ENCODE peak calls at places on chromosomes 7 and 10, in six cellular contexts. O is sigmoid colon, V is transverse colon, J is H1, A is suprapubic skin, C is HepG2. P is an unnamed sample.

GRCh38 chr7:103944230-103944900 is 45.1 kb downstream of the RELN start:
- DNase-seq in J (no peak), C (no peak), O (no peak), A (no peak), V (no peak), P (no peak)

GRCh38 chr10:91689731-91690168 is 56.9 kb upstream of the PPP1R3C start:
- DNase-seq in C (no peak), A (no peak), O (no peak), V (no peak), J (no peak), P (peak)

GRCh38 chr10:20175738-20176137 is 359.5 kb downstream of the PLXDC2 start:
- DNase-seq in J (no peak), O (no peak), A (no peak), C (no peak), V (no peak), P (no peak)

GRCh38 chr10:1366277-1366676 is 310.1 kb downstream of the WDR37 start:
- DNase-seq in C (no peak), J (peak), O (no peak), A (no peak), V (no peak), P (peak)

GRCh38 chr10:625751-626711 is 63.4 kb downstream of the DIP2C start:
- DNase-seq in A (no peak), O (no peak), C (no peak), J (no peak), V (no peak), P (no peak)

GRCh38 chr10:90007226-90007625 is 305.8 kb downstream of the KIF20B start:
- DNase-seq in A (no peak), O (no peak), J (no peak), V (no peak), C (no peak), P (no peak)

GRCh38 chr10:21468086-21468485 is 57.4 kb downstream of the SKIDA1 start:
- DNase-seq in J (no peak), A (no peak), V (no peak), O (no peak), C (no peak), P (no peak)

GRCh38 chr7:50119815-50120637 is 27.0 kb upstream of the ZPBP start:
- DNase-seq in V (no peak), J (peak), A (no peak), C (peak), O (no peak), P (no peak)

GRCh38 chr7:26291699-26292538 is at the start of gene SNX10:
- DNase-seq in A (no peak), O (no peak), C (peak), J (peak), V (peak), P (no peak)

DNA sequence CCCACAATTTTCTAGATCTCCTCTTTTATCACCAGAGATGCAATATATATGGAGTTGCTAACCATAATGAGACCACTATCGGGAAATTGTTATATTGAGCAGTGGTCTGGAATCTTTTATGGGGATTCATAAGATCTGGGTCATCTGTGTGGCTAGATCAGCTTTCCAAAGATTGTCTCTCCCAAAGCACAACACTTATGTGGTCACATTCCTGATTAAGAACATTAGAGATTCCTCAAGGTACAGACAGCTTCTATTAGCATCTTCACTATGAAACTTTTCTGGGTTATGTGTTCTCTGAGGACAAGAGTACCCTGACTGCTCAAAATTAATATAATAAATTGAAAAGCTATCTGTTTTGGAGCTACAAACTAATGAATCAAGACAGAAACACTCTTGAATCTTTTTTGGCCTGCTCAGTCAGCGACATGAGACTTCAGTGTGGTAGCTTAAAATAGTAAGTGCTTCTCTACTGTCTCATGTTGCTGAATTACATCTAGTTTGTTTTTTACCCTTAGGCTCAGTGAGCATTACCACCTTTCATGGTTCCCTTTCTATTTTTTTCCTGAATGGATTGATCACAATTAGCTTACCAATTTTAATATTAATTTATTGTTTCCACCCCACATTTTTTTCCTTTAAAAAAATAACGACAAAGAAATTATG is 42.6 kb upstream of the STRIP2 start:
- DNase-seq in V (no peak), J (no peak), O (no peak), A (no peak), C (no peak), P (no peak)
- TF ChIP-seq EP300 in V (no peak), J (no peak), O (no peak), A (no peak), C (no peak), P (no peak)

DNA sequence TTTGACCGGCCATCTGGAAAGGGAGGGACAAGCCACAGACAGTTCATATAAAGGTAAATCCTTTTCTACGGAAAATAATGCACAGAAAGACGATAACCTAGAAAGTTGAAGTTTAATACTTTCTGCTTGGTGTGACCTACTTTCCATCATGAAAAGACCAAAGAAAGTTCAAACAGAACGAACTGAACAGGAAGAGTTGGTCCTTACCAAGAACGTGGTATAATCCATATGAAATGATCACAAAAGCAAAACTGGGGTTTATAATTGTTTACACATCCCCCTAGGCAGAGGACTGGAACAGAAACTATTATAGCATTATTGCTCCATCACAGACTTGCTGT is 105.4 kb downstream of the ST8SIA6 start:
- DNase-seq in V (no peak), C (no peak), O (no peak), J (no peak), A (no peak), P (no peak)
- H3K27ac ChIP-seq in V (no peak), C (no peak), O (no peak), J (no peak), A (no peak), P (no peak)

GRCh38 chr7:102012941-102013461 is 195.6 kb downstream of the CUX1 start:
- DNase-seq in A (no peak), C (peak), J (no peak), O (no peak), V (no peak), P (no peak)

GRCh38 chr7:102006695-102007094 is 189.3 kb downstream of the CUX1 start:
- DNase-seq in C (no peak), J (no peak), A (no peak), V (no peak), O (no peak), P (no peak)

GRCh38 chr7:102008535-102009262 is 191.3 kb downstream of the CUX1 start:
- DNase-seq in C (no peak), J (no peak), O (no peak), V (peak), A (no peak), P (no peak)

GRCh38 chr7:102005933-102006332 is 188.5 kb downstream of the CUX1 start:
- DNase-seq in C (no peak), O (no peak), A (no peak), V (no peak), J (no peak), P (no peak)

DNA sequence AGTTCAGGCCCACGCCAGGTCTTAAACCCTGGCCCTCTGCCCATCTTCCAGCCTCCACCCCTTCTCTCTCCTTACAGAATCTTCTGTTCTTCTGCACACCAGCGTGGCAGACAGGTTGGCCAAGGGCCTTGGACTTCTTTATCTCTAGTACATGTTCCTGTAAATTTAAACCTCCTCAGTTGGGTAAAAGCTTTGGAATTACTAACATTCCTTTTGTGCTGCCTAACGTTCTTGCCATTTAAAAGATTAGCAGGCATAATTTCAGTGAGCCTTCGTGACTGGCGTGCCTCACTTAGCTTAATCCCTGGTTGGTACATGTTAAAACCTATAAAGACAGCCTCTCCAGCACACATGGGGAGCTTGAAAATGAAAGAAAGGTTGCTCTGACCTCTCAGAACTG is 192.2 kb downstream of the CUX1 start:
- DNase-seq in J (no peak), V (no peak), A (no peak), C (no peak), O (no peak), P (no peak)
- TF ChIP-seq POLR2AphosphoS5 in J (no peak), V (no peak), A (no peak), C (no peak), O (no peak), P (no peak)

GRCh38 chr10:45553613-45554012 is 119.0 kb downstream of the ZFAND4 start:
- DNase-seq in O (no peak), J (no peak), A (no peak), V (no peak), C (no peak), P (no peak)

GRCh38 chr10:45555789-45556188 is 116.8 kb downstream of the ZFAND4 start:
- DNase-seq in V (no peak), O (no peak), A (no peak), C (no peak), J (no peak), P (no peak)

GRCh38 chr10:45558406-45558805 is 114.2 kb downstream of the ZFAND4 start:
- DNase-seq in A (no peak), O (no peak), J (no peak), C (peak), V (no peak), P (no peak)

GRCh38 chr10:45560262-45560661 is 112.3 kb downstream of the ZFAND4 start:
- DNase-seq in A (no peak), O (no peak), V (no peak), J (no peak), C (peak), P (no peak)

DNA sequence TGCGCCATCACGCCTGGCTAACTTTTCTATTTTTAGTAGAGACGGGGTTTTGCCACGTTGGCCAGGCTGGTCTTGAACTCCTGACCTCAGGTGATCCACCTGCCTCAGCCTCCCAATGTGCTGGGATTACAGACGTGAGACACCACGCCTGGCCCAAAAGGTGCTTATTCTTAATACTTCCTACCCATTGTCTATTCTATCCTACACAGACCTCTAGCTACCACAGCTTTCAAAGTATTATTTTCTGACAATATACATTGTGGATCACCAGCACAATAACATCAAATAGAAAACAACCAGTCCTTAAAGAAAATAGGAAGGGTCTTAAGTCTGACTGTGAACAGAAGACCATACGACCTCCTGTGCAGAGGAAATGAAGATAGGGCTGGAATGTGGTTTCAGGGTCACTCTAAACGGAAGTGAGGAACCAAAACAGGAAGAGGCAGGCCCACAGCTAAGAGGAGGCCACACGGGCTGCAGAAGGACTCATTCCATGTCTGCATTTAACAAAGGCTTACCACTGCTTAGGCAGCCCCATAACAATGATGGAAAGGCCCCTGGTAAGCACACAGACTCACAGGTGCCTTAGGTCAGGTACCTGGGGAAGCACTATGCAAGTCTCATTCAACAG is 115.2 kb downstream of the ZFAND4 start:
- DNase-seq in A (no peak), J (no peak), V (no peak), O (no peak), C (peak), P (no peak)
- TF ChIP-seq EP300 in A (no peak), J (no peak), V (no peak), O (no peak), C (no peak), P (no peak)

DNA sequence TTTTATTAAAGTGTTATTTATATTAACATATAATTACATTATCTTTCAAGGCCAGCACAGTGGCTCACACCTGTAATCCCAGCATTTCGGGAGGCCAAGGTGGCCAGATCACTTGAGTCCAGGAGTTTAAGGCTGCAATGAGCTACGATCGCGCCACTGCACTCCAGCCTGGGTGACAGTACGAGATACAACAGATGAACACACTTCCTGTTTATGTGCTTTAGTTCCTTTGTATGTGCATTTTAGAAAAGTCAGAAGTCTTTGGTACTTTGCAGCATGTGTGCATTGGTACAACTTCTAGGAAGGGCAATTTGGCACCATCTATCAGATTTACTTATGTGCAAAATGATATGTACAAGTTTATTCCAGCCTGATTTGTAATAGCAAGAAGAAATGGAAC is 13.3 kb downstream of the SLC35G1 start:
- DNase-seq in V (no peak), O (no peak), A (no peak), C (no peak), J (no peak), P (no peak)
- H3K27ac ChIP-seq in V (no peak), O (no peak), A (no peak), C (no peak), J (no peak), P (no peak)

GRCh38 chr10:7610017-7610416 is 56.7 kb downstream of the ITIH5 start:
- DNase-seq in O (no peak), C (no peak), V (no peak), J (no peak), A (no peak), P (no peak)

GRCh38 chr10:7608001-7608400 is 58.8 kb downstream of the ITIH5 start:
- DNase-seq in J (no peak), O (no peak), A (no peak), C (no peak), V (no peak), P (no peak)

GRCh38 chr10:7610651-7611389 is 55.9 kb downstream of the ITIH5 start:
- DNase-seq in J (no peak), V (peak), A (peak), C (no peak), O (peak), P (no peak)

GRCh38 chr10:7606977-7607404 is 59.8 kb downstream of the ITIH5 start:
- DNase-seq in C (no peak), V (no peak), A (no peak), J (no peak), O (no peak), P (no peak)

GRCh38 chr10:7611909-7612308 is 54.9 kb downstream of the ITIH5 start:
- DNase-seq in O (no peak), V (no peak), C (no peak), A (no peak), J (no peak), P (no peak)
- TF ChIP-seq POLR2AphosphoS5 in O (no peak), V (no peak), C (no peak), A (no peak), J (no peak), P (no peak)

GRCh38 chr7:149002604-149003003 is 25.7 kb downstream of the PDIA4 start:
- DNase-seq in O (no peak), C (no peak), V (no peak), A (no peak), J (no peak), P (no peak)
- TF ChIP-seq EP300 in O (no peak), C (no peak), V (no peak), A (no peak), J (no peak), P (no peak)

GRCh38 chr10:103936022-103936421 is 18.0 kb upstream of the STN1 start:
- DNase-seq in J (no peak), V (no peak), C (no peak), O (no peak), A (no peak), P (no peak)
- H3K27ac ChIP-seq in J (no peak), V (no peak), C (no peak), O (no peak), A (no peak), P (no peak)

P was measured in esophagus muscularis mucosa.